ENCODE peak calls at places on chromosomes 12 and 14, in six cellular contexts. P is IMR-90, S is K562, F is HepG2, U is H1, N is GM12878. T is an unnamed sample.

GRCh38 chr14:103157969-103158368 is 34.7 kb downstream of the TNFAIP2 start:
- DNase-seq in P (no peak), S (no peak), F (no peak), U (no peak), N (no peak), T (no peak)

GRCh38 chr14:95769976-95770375 is 56.1 kb upstream of the TCL1A start:
- DNase-seq in P (no peak), S (no peak), F (no peak), U (no peak), N (no peak), T (no peak)

GRCh38 chr12:123067654-123068053 is 83.2 kb downstream of the PITPNM2 start:
- DNase-seq in P (no peak), S (no peak), F (no peak), U (no peak), N (no peak), T (no peak)

GRCh38 chr12:27517532-27517931 is 6.5 kb upstream of the PPFIBP1 start:
- DNase-seq in P (no peak), S (no peak), F (no peak), U (no peak), N (no peak), T (no peak)

GRCh38 chr12:31220633-31221565 is 105.1 kb downstream of the SINHCAF start:
- DNase-seq in P (peak), S (no peak), F (no peak), U (no peak), N (no peak), T (peak)

GRCh38 chr14:23076785-23077408 is 18.0 kb downstream of the ACIN1 start:
- DNase-seq in P (peak), S (no peak), F (peak), U (no peak), N (no peak), T (peak)

GRCh38 chr14:91113829-91114078 is at the start of gene DGLUCY:
- DNase-seq in P (peak), S (no peak), F (no peak), U (no peak), N (no peak), T (peak)

GRCh38 chr14:93712838-93713724 is 75.2 kb downstream of the PRIMA1 start:
- DNase-seq in P (peak), S (no peak), F (no peak), U (peak), N (no peak), T (no peak)

GRCh38 chr12:113261847-113262470 is 40.7 kb downstream of the TPCN1 start:
- DNase-seq in P (peak), S (no peak), F (no peak), U (no peak), N (peak), T (no peak)

GRCh38 chr14:72699852-72700257 is 194.0 kb downstream of the DPF3 start:
- DNase-seq in P (peak), S (no peak), F (no peak), U (no peak), N (no peak), T (no peak)

GRCh38 chr14:29810657-29811056 is 117.0 kb downstream of the PRKD1 start:
- DNase-seq in P (no peak), S (no peak), F (no peak), U (no peak), N (no peak), T (no peak)

GRCh38 chr12:25585021-25585523 is 32.0 kb upstream of the LMNTD1 start:
- DNase-seq in P (peak), S (no peak), F (no peak), U (no peak), N (no peak), T (no peak)

GRCh38 chr14:101063121-101063520 is 159.6 kb upstream of the RTL1 start:
- DNase-seq in P (no peak), S (no peak), F (no peak), U (no peak), N (no peak), T (no peak)

GRCh38 chr12:54372113-54372806 is 8.0 kb upstream of the GPR84 start:
- DNase-seq in P (no peak), S (no peak), F (no peak), U (no peak), N (no peak), T (no peak)

GRCh38 chr14:97499790-97500481 is 702.8 kb downstream of the VRK1 start:
- DNase-seq in P (no peak), S (no peak), F (no peak), U (no peak), N (no peak), T (no peak)

GRCh38 chr12:93115646-93116045 is 186.6 kb upstream of the EEA1 start:
- DNase-seq in P (peak), S (no peak), F (no peak), U (no peak), N (no peak), T (no peak)

GRCh38 chr14:50823763-50824636 is 7.0 kb downstream of the NIN start:
- DNase-seq in P (no peak), S (no peak), F (no peak), U (no peak), N (peak), T (no peak)

GRCh38 chr14:61891251-61891650 is 129.0 kb downstream of the SNAPC1 start:
- DNase-seq in P (peak), S (no peak), F (no peak), U (no peak), N (no peak), T (no peak)

GRCh38 chr14:64255756-64256155 is 38.4 kb downstream of the ESR2 start:
- DNase-seq in P (no peak), S (no peak), F (no peak), U (no peak), N (no peak), T (no peak)

GRCh38 chr14:52380294-52380693 is 66.2 kb downstream of the PTGER2 start:
- DNase-seq in P (peak), S (no peak), F (no peak), U (no peak), N (peak), T (peak)

DNA sequence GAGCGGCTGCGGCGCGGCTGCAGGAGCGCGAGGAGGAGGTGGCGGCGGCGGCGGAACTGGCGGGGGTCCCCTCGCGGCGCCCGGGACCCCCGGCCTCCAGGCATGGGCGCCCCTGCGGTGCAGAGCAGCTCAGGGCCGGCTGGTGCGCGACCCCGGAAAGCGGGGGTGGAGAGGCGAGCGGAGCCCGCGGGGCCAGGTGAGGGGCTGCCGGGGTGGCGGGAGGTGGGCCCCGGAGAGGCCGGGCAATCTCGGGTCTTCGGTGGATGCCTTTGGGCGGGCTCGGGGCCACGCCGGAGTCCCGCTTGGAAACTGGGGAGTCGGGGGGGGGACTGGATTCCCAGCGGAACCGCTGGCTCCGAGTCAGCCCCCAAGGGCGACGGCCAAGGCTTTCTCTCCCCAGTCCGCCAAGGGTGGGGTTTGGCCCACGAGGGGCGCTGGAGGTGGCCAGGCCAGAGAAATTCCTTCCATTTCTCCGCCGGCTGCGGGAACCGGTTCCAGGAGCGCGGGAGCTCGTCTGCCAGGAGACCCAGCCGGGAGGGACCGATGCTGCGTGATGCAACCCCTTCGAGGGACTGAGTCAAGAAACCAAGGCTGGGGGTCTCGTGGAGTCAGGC is 13.9 kb upstream of the NR4A1 start:
- DNase-seq in P (peak), S (peak), F (no peak), U (peak), N (no peak), T (no peak)
- TF ChIP-seq POLR2A in P (peak), S (no peak), F (no peak), U (no peak), N (no peak), T (no peak)

GRCh38 chr14:66487159-66487558 is 988 bp downstream of the CCDC196 start:
- DNase-seq in P (no peak), S (no peak), F (no peak), U (no peak), N (no peak), T (no peak)
- TF ChIP-seq USF2 in P (no peak), S (no peak), F (no peak), U (no peak), N (no peak), T (no peak)

GRCh38 chr12:111596985-111597730 is 2.0 kb downstream of the ATXN2 start:
- DNase-seq in P (peak), S (no peak), F (peak), U (peak), N (no peak), T (peak)

GRCh38 chr12:111599459-111600295 is 562 bp upstream of the ATXN2 start:
- DNase-seq in P (peak), S (peak), F (peak), U (peak), N (peak), T (peak)

GRCh38 chr12:111600296-111600562 is 1.1 kb upstream of the ATXN2 start:
- DNase-seq in P (no peak), S (no peak), F (peak), U (no peak), N (no peak), T (no peak)

GRCh38 chr12:111597731-111598636 is 1.1 kb downstream of the ATXN2 start:
- DNase-seq in P (no peak), S (peak), F (no peak), U (peak), N (no peak), T (peak)

DNA sequence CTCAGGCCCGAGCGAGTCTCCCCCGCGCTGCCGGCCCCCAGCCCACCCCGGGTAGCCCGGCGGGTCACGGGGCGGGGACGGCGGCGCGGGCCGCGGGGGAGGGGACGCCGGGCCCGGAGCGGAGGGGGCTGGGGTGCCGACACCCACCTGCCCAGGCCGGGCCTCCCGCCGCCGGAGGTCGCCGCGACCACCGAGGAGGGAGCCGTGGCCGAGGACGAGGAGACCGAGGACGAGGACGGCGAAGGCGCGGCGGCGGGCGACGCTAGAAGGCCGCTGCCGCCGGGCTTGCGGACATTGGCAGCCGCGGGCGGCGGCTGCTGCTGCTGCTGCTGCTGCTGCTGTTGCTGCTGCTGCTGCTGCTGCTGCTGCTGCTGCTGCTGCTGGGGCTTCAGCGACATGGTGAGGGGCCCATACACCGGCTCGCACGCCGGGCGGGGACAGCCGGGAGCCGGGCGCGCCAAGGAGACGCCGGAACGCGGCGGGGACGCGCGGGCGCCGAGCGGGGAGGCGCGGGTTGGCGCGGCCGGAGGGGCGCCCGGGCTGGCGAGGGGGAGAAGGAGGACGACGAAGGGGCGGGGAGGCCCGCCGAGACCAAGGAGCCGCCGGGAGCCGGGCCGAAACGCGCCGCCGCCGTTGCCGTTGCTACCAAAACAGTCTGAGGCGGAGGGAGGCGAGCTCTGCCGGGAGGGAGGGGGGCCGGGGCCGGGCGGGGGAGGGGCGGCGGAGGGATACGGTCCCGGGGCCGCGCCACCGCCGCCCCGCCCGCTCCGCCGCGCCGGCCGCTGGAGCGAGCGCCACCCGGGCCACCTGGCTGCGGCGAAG is at the start of gene ATXN2:
- DNase-seq in P (no peak), S (peak), F (no peak), U (no peak), N (no peak), T (peak)
- TF ChIP-seq CEBPB in P (no peak), S (no peak), F (no peak), U (no peak), N (no peak), T (no peak)

GRCh38 chr14:88004637-88005036 is 298 bp upstream of the GPR65 start:
- DNase-seq in P (no peak), S (no peak), F (no peak), U (no peak), N (no peak), T (no peak)

GRCh38 chr14:88007608-88008007 is 2.7 kb downstream of the GPR65 start:
- DNase-seq in P (no peak), S (no peak), F (no peak), U (no peak), N (no peak), T (no peak)

GRCh38 chr14:88005050-88005481 is at the start of gene GPR65:
- DNase-seq in P (no peak), S (no peak), F (no peak), U (no peak), N (peak), T (no peak)

GRCh38 chr14:88009486-88009885 is 4.6 kb downstream of the GPR65 start:
- DNase-seq in P (no peak), S (no peak), F (no peak), U (no peak), N (no peak), T (no peak)

DNA sequence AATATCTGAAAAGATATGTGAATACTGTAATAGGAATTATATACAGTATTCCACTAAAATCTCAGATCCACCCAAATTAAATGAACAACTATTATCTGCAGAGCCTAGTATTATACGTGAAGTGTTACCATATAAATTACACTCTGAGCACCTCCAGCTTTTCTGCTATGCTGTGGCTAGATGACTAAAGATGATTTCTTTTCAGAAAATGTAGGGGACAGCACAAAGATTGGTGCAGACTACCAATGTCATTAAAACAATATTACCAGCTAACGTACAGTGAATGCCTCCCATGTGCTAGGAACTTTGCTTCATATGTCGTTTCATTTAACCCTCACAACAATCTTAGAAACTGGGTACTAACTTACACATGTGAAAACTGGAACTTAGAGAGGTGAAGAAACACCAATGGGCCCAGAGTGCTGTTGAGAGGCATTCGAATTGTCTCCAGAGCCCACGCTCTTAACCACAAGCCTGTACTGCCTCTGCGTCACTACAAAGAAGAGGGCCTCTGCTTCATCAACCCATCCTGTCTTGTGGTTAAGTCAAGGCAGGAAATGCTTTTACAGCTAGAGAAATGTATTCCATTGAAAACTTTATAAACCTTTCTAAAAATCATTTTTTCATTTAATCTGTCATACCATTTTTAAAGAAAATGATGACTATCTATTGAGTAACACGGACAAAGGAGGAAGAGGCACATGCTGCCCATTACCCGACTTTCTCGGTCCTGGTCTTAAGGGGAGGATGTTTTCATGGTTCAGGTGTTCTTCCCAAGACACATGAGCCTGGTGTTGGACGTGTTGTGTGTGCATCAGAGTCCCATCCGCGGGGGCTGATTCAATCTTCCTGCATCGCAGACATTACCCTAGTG is 1.3 kb downstream of the GPR65 start:
- DNase-seq in P (no peak), S (no peak), F (no peak), U (no peak), N (peak), T (no peak)
- TF ChIP-seq POLR2A in P (no peak), S (no peak), F (no peak), U (no peak), N (peak), T (no peak)

GRCh38 chr12:71431991-71432390 is 7.6 kb upstream of the LGR5 start:
- DNase-seq in P (no peak), S (no peak), F (no peak), U (no peak), N (no peak), T (no peak)

GRCh38 chr12:71432936-71433335 is 6.7 kb upstream of the LGR5 start:
- DNase-seq in P (no peak), S (no peak), F (no peak), U (no peak), N (no peak), T (no peak)

GRCh38 chr12:71426648-71427047 is 12.9 kb upstream of the LGR5 start:
- DNase-seq in P (peak), S (no peak), F (no peak), U (no peak), N (no peak), T (no peak)

GRCh38 chr12:71426030-71426570 is 13.5 kb upstream of the LGR5 start:
- DNase-seq in P (no peak), S (no peak), F (no peak), U (no peak), N (no peak), T (no peak)

GRCh38 chr12:71430756-71431155 is 8.8 kb upstream of the LGR5 start:
- DNase-seq in P (no peak), S (no peak), F (no peak), U (no peak), N (no peak), T (no peak)
- TF ChIP-seq USF2 in P (no peak), S (no peak), F (no peak), U (no peak), N (no peak), T (no peak)

GRCh38 chr14:63186453-63186852 is 17.8 kb upstream of the RHOJ start:
- DNase-seq in P (peak), S (no peak), F (no peak), U (no peak), N (no peak), T (no peak)
- TF ChIP-seq CEBPB in P (no peak), S (no peak), F (no peak), U (no peak), N (no peak), T (no peak)

GRCh38 chr14:35292051-35292769 is at the start of gene PSMA6:
- DNase-seq in P (peak), S (peak), F (peak), U (peak), N (peak), T (peak)
- TF ChIP-seq POLR2A in P (peak), S (peak), F (peak), U (peak), N (peak), T (peak)

GRCh38 chr12:124645530-124646244 is 78.3 kb upstream of the NCOR2 start:
- DNase-seq in P (no peak), S (no peak), F (no peak), U (no peak), N (no peak), T (no peak)
- TF ChIP-seq USF2 in P (no peak), S (no peak), F (no peak), U (no peak), N (no peak), T (no peak)

GRCh38 chr12:104057771-104058197 is 6.5 kb upstream of the HCFC2 start:
- DNase-seq in P (peak), S (peak), F (no peak), U (peak), N (no peak), T (no peak)
- TF ChIP-seq CEBPB in P (no peak), S (no peak), F (no peak), U (no peak), N (no peak), T (no peak)